ENCODE peak calls at places on chromosomes 11 and 22, in ten cellular contexts. One of them, this sample, is unnamed.

GRCh38 chr22:46761539-46762237 is 762 bp upstream of the TBC1D22A start:
- DNase-seq in MM.1S: no peak
- DNase-seq in AG10803: no peak
- DNase-seq in breast epithelium: no peak
- DNase-seq in aorta: no peak
- DNase-seq in PC-9: no peak
- DNase-seq in colonic mucosa: no peak
- DNase-seq in Jurkat, Clone E6-1: peak
- DNase-seq in cardiac muscle cell: no peak
- DNase-seq in skeletal muscle cell: no peak
- DNase-seq in this sample: no peak

GRCh38 chr11:70879601-70880285 is 372.6 kb downstream of the SHANK2 start:
- DNase-seq in Jurkat, Clone E6-1: no peak
- DNase-seq in PC-9: no peak
- DNase-seq in breast epithelium: no peak
- DNase-seq in aorta: peak
- DNase-seq in cardiac muscle cell: no peak
- DNase-seq in skeletal muscle cell: no peak
- DNase-seq in colonic mucosa: no peak
- DNase-seq in MM.1S: no peak
- DNase-seq in AG10803: no peak
- DNase-seq in this sample: no peak

GRCh38 chr11:63672934-63673539 is 1.9 kb upstream of the ATL3 start:
- DNase-seq in AG10803: peak
- DNase-seq in MM.1S: no peak
- DNase-seq in Jurkat, Clone E6-1: no peak
- DNase-seq in PC-9: peak
- DNase-seq in colonic mucosa: no peak
- DNase-seq in aorta: no peak
- DNase-seq in breast epithelium: no peak
- DNase-seq in skeletal muscle cell: no peak
- DNase-seq in cardiac muscle cell: no peak
- DNase-seq in this sample: no peak

GRCh38 chr22:43743929-43744643 is 68.0 kb downstream of the EFCAB6 start:
- DNase-seq in MM.1S: no peak
- DNase-seq in cardiac muscle cell: no peak
- DNase-seq in PC-9: no peak
- DNase-seq in AG10803: no peak
- DNase-seq in Jurkat, Clone E6-1: no peak
- DNase-seq in colonic mucosa: no peak
- DNase-seq in aorta: no peak
- DNase-seq in skeletal muscle cell: no peak
- DNase-seq in breast epithelium: no peak
- DNase-seq in this sample: no peak

GRCh38 chr11:66567787-66568123 is 651 bp downstream of the CTSF start:
- DNase-seq in Jurkat, Clone E6-1: no peak
- DNase-seq in AG10803: no peak
- DNase-seq in cardiac muscle cell: no peak
- DNase-seq in aorta: no peak
- DNase-seq in colonic mucosa: no peak
- DNase-seq in breast epithelium: no peak
- DNase-seq in PC-9: no peak
- DNase-seq in MM.1S: no peak
- DNase-seq in skeletal muscle cell: no peak
- DNase-seq in this sample: no peak

GRCh38 chr11:76120513-76121081 is 85.7 kb downstream of the WNT11 start:
- DNase-seq in aorta: no peak
- DNase-seq in skeletal muscle cell: no peak
- DNase-seq in MM.1S: no peak
- DNase-seq in Jurkat, Clone E6-1: no peak
- DNase-seq in AG10803: peak
- DNase-seq in breast epithelium: no peak
- DNase-seq in PC-9: no peak
- DNase-seq in cardiac muscle cell: no peak
- DNase-seq in colonic mucosa: peak
- DNase-seq in this sample: no peak

GRCh38 chr11:72798361-72798760 is 4.5 kb upstream of the STARD10 start:
- DNase-seq in Jurkat, Clone E6-1: no peak
- DNase-seq in AG10803: no peak
- DNase-seq in PC-9: no peak
- DNase-seq in cardiac muscle cell: no peak
- DNase-seq in MM.1S: no peak
- DNase-seq in skeletal muscle cell: no peak
- DNase-seq in colonic mucosa: no peak
- DNase-seq in aorta: no peak
- DNase-seq in breast epithelium: no peak
- DNase-seq in this sample: no peak

GRCh38 chr11:124195419-124195734 is 12.2 kb downstream of the OR10D3 start:
- DNase-seq in skeletal muscle cell: no peak
- DNase-seq in colonic mucosa: no peak
- DNase-seq in MM.1S: no peak
- DNase-seq in breast epithelium: no peak
- DNase-seq in cardiac muscle cell: no peak
- DNase-seq in AG10803: no peak
- DNase-seq in aorta: no peak
- DNase-seq in PC-9: no peak
- DNase-seq in Jurkat, Clone E6-1: no peak
- DNase-seq in this sample: no peak

GRCh38 chr22:21921184-21921721 is 31.4 kb downstream of the PPM1F start:
- DNase-seq in aorta: no peak
- DNase-seq in Jurkat, Clone E6-1: no peak
- DNase-seq in breast epithelium: no peak
- DNase-seq in cardiac muscle cell: no peak
- DNase-seq in colonic mucosa: no peak
- DNase-seq in skeletal muscle cell: no peak
- DNase-seq in PC-9: no peak
- DNase-seq in AG10803: no peak
- DNase-seq in MM.1S: no peak
- DNase-seq in this sample: no peak

GRCh38 chr11:269146-269890 is 8.9 kb upstream of the NLRP6 start:
- DNase-seq in skeletal muscle cell: no peak
- DNase-seq in cardiac muscle cell: no peak
- DNase-seq in Jurkat, Clone E6-1: peak
- DNase-seq in aorta: no peak
- DNase-seq in AG10803: peak
- DNase-seq in PC-9: no peak
- DNase-seq in colonic mucosa: peak
- DNase-seq in MM.1S: peak
- DNase-seq in breast epithelium: no peak
- DNase-seq in this sample: no peak

DNA sequence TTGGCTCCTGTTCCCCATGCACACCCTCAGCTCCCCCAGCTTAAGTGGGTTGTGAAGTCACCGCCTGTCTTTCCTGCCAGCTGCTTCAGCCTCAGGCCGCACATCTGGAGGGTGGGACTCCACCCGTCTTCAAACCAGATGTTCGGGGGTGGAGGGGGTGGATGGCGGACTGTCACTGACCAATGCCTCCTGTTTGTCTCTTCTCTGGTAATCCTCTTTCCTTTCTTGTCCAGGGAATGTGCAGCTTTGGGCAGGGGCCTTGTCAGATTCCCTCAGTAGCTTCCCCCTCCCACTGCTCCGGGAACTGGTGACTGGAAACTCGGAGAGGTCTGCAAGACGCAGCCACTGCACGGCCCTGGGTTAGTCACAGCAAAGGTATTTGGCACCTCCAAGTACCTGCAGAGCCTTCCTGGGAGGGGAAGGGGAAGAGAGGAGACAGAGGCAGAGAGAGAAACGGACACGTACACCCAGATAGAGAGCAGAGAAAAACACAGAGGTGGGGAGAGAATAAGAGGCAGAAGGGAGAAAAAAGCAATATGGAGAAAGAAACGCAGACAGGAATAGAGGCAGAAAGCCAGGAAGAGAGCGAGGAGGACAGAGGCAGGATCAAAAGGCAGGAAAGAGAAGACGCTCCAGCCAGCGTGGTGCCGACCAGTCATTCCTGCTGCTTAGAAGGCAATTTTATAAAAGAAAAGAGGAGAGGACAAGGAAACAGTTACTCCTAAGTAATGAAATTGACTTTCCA is 56.1 kb upstream of the TIMP3 start:
- DNase-seq in AG10803: peak
- DNase-seq in PC-9: peak
- DNase-seq in cardiac muscle cell: peak
- DNase-seq in skeletal muscle cell: no peak
- DNase-seq in Jurkat, Clone E6-1: no peak
- DNase-seq in breast epithelium: no peak
- DNase-seq in MM.1S: no peak
- DNase-seq in colonic mucosa: peak
- DNase-seq in aorta: no peak
- DNase-seq in this sample: no peak
- H3K4me3 ChIP-seq in AG10803: peak
- H3K4me3 ChIP-seq in PC-9: peak
- H3K4me3 ChIP-seq in cardiac muscle cell: no peak
- H3K4me3 ChIP-seq in skeletal muscle cell: no peak
- H3K4me3 ChIP-seq in Jurkat, Clone E6-1: no peak
- H3K4me3 ChIP-seq in breast epithelium: peak
- H3K4me3 ChIP-seq in MM.1S: no peak
- H3K4me3 ChIP-seq in colonic mucosa: no peak
- H3K4me3 ChIP-seq in aorta: no peak
- H3K4me3 ChIP-seq in this sample: no peak

DNA sequence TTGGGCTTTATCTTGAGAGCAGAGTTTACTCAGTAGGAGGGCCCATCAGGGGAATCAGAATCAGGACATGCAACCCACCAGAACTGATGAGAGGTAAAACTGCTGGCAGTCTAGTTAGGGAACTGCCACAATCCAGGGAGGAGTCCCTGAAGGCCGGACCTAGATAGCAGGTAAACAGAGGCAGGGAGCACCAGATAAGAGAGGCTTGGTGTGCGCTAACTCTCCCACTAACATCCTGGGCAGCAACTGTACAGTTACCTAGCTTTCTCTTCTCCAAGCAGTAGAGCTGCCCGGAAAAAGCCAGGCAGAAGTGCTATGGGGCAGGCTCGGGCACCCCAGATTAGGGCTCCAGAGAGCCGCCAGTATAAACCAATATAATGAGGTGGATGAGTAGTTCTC is 865 bp upstream of the AMOTL1 start:
- DNase-seq in skeletal muscle cell: no peak
- DNase-seq in aorta: no peak
- DNase-seq in Jurkat, Clone E6-1: no peak
- DNase-seq in breast epithelium: no peak
- DNase-seq in PC-9: no peak
- DNase-seq in MM.1S: no peak
- DNase-seq in AG10803: no peak
- DNase-seq in colonic mucosa: no peak
- DNase-seq in cardiac muscle cell: no peak
- DNase-seq in this sample: no peak
- H3K4me3 ChIP-seq in skeletal muscle cell: no peak
- H3K4me3 ChIP-seq in aorta: no peak
- H3K4me3 ChIP-seq in Jurkat, Clone E6-1: no peak
- H3K4me3 ChIP-seq in breast epithelium: peak
- H3K4me3 ChIP-seq in PC-9: peak
- H3K4me3 ChIP-seq in MM.1S: no peak
- H3K4me3 ChIP-seq in AG10803: no peak
- H3K4me3 ChIP-seq in colonic mucosa: no peak
- H3K4me3 ChIP-seq in cardiac muscle cell: no peak
- H3K4me3 ChIP-seq in this sample: no peak

DNA sequence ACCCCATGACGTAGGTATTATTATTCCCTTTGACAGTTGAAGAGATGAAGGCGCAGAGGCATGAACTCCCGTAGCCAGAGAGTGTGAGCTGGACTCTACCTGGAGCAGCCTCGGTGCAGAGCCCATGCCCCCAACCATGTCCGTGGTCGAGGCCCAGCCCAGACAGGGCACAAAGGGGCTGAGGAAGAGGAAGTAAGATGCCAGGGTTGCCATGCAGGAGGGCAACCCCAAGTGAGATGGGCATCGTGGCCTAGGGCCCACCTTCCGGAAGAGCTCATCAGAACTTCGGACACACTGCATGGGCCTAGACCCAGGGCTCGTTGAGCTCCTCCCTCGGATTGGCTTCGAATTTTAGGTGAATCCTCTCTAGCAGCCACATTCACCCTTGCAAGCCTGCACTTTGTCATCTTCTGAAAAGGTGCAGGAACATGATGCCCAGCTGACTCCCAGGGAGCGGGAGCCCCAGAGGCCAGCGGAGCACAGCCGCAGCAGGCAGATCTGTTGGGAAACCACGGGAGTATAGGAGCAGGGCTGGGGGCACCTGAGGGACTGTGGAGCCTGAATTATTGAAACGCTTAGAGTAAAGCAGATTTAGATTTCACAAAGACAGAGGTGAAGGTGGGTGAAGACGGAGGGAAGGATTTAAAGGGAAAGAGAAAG is 29.0 kb upstream of the JAM3 start:
- DNase-seq in MM.1S: no peak
- DNase-seq in PC-9: no peak
- DNase-seq in cardiac muscle cell: no peak
- DNase-seq in skeletal muscle cell: no peak
- DNase-seq in Jurkat, Clone E6-1: no peak
- DNase-seq in breast epithelium: no peak
- DNase-seq in AG10803: no peak
- DNase-seq in aorta: no peak
- DNase-seq in colonic mucosa: no peak
- DNase-seq in this sample: no peak
- H3K4me3 ChIP-seq in MM.1S: no peak
- H3K4me3 ChIP-seq in PC-9: no peak
- H3K4me3 ChIP-seq in cardiac muscle cell: no peak
- H3K4me3 ChIP-seq in skeletal muscle cell: no peak
- H3K4me3 ChIP-seq in Jurkat, Clone E6-1: no peak
- H3K4me3 ChIP-seq in breast epithelium: no peak
- H3K4me3 ChIP-seq in AG10803: no peak
- H3K4me3 ChIP-seq in aorta: no peak
- H3K4me3 ChIP-seq in colonic mucosa: no peak
- H3K4me3 ChIP-seq in this sample: no peak

GRCh38 chr11:78039919-78040671 is 17.0 kb upstream of the KCTD14 start:
- DNase-seq in MM.1S: peak
- DNase-seq in breast epithelium: no peak
- DNase-seq in aorta: peak
- DNase-seq in cardiac muscle cell: peak
- DNase-seq in colonic mucosa: peak
- DNase-seq in PC-9: peak
- DNase-seq in Jurkat, Clone E6-1: no peak
- DNase-seq in skeletal muscle cell: peak
- DNase-seq in AG10803: peak
- DNase-seq in this sample: peak
- H3K4me3 ChIP-seq in MM.1S: peak
- H3K4me3 ChIP-seq in breast epithelium: peak
- H3K4me3 ChIP-seq in aorta: no peak
- H3K4me3 ChIP-seq in cardiac muscle cell: no peak
- H3K4me3 ChIP-seq in colonic mucosa: no peak
- H3K4me3 ChIP-seq in PC-9: peak
- H3K4me3 ChIP-seq in Jurkat, Clone E6-1: no peak
- H3K4me3 ChIP-seq in skeletal muscle cell: peak
- H3K4me3 ChIP-seq in AG10803: peak
- H3K4me3 ChIP-seq in this sample: peak